ENCODE peak calls at places on chromosomes 13 and 19, in ten cellular contexts. F, L, I, U, T, M, A, E, R and P are unnamed samples. For H3K36me3, the result is how much of the 10 kb centered on the place peaks cover.

GRCh38 chr19:28466107-28467045 is 746.6 kb downstream of the UQCRFS1 start:
- DNase-seq in T (no peak), F (peak), R (peak), A (peak), I (no peak), U (peak), L (peak), E (peak), M (peak), P (no peak)

GRCh38 chr13:95480131-95480545 is 72.4 kb upstream of the CLDN10 start:
- DNase-seq in I (no peak), R (no peak), E (no peak), A (peak), L (no peak), U (no peak), F (no peak), T (no peak), M (no peak), P (no peak)

GRCh38 chr19:31418692-31419430 is 69.6 kb upstream of the TSHZ3 start:
- DNase-seq in A (no peak), T (no peak), E (no peak), M (no peak), I (no peak), U (no peak), R (no peak), F (no peak), L (no peak), P (no peak)

GRCh38 chr19:15291089-15291488 is 41.2 kb downstream of the BRD4 start:
- DNase-seq in R (no peak), L (peak), A (no peak), M (no peak), I (no peak), U (no peak), T (no peak), F (no peak), E (peak), P (no peak)

GRCh38 chr13:33191425-33192221 is 93.9 kb downstream of the STARD13 start:
- DNase-seq in A (no peak), E (peak), R (no peak), M (no peak), T (no peak), F (no peak), U (no peak), L (no peak), I (no peak), P (no peak)

GRCh38 chr19:3982701-3983541 is 2.3 kb downstream of the EEF2 start:
- DNase-seq in F (peak), M (no peak), L (no peak), U (no peak), E (peak), R (peak), T (no peak), A (no peak), I (peak), P (no peak)

GRCh38 chr19:50301607-50301971 is 27.6 kb downstream of the KCNC3 start:
- DNase-seq in L (no peak), T (no peak), U (no peak), A (no peak), F (no peak), R (no peak), I (no peak), E (no peak), M (no peak), P (no peak)

GRCh38 chr13:78160793-78161192 is 242.2 kb upstream of the EDNRB start:
- DNase-seq in U (no peak), I (no peak), E (peak), R (peak), A (no peak), F (no peak), M (no peak), L (no peak), T (no peak), P (peak)

GRCh38 chr13:114027046-114027760 is 53.3 kb upstream of the C13orf46 start:
- DNase-seq in E (peak), U (no peak), R (no peak), M (peak), T (no peak), I (no peak), A (no peak), L (no peak), F (no peak), P (no peak)

GRCh38 chr13:107846642-107847041 is 368.7 kb downstream of the LIG4 start:
- DNase-seq in F (no peak), R (no peak), U (no peak), A (no peak), L (no peak), M (no peak), T (no peak), E (no peak), I (no peak), P (no peak)

GRCh38 chr19:53463263-53463662 is 4.3 kb upstream of the ZNF813 start:
- DNase-seq in E (peak), U (peak), T (no peak), L (no peak), M (peak), A (no peak), I (peak), R (no peak), F (no peak), P (no peak)

GRCh38 chr13:32384702-32385101 is 43.2 kb downstream of the N4BP2L1 start:
- DNase-seq in E (no peak), F (no peak), A (no peak), U (no peak), R (no peak), I (peak), L (no peak), M (peak), T (no peak), P (no peak)

GRCh38 chr13:20193924-20194631 is 1.3 kb upstream of the GJB2 start:
- DNase-seq in M (no peak), E (no peak), F (no peak), A (no peak), U (no peak), R (no peak), T (no peak), I (no peak), L (no peak), P (no peak)

GRCh38 chr19:55632463-55632834 is 8.1 kb upstream of the ZNF784 start:
- DNase-seq in R (peak), L (peak), I (peak), M (peak), U (peak), E (peak), T (peak), A (peak), F (peak), P (peak)

GRCh38 chr13:80979035-80979641 is 638.2 kb upstream of the SPRY2 start:
- DNase-seq in L (peak), A (peak), I (no peak), E (peak), F (peak), R (peak), M (peak), T (no peak), U (peak), P (peak)

GRCh38 chr19:35410487-35410886 is 37.6 kb upstream of the FFAR2 start:
- DNase-seq in I (no peak), U (no peak), T (no peak), A (no peak), L (no peak), R (no peak), E (no peak), M (no peak), F (no peak), P (no peak)

GRCh38 chr13:18992791-18993190 is 188.8 kb downstream of the TUBA3C start:
- DNase-seq in R (no peak), A (no peak), E (no peak), I (no peak), U (no peak), M (no peak), T (no peak), F (no peak), L (no peak), P (no peak)

GRCh38 chr19:12723643-12724426 is at the start of gene TNPO2:
- DNase-seq in M (peak), L (peak), F (peak), E (peak), T (no peak), I (no peak), U (peak), R (peak), A (peak), P (peak)

GRCh38 chr13:44653261-44653660 is 77.1 kb upstream of the TSC22D1 start:
- DNase-seq in L (no peak), I (no peak), U (no peak), A (no peak), F (no peak), R (no peak), T (no peak), E (peak), M (no peak), P (no peak)

GRCh38 chr19:3057275-3057714 is 5.0 kb downstream of the TLE5 start:
- DNase-seq in E (peak), M (no peak), R (peak), F (peak), T (peak), A (peak), L (no peak), I (peak), U (peak), P (no peak)

GRCh38 chr13:52010890-52011689 is at the start of gene ATP7B:
- DNase-seq in L (no peak), U (peak), A (peak), M (peak), I (no peak), E (peak), T (peak), F (peak), R (no peak), P (no peak)

GRCh38 chr13:25901460-25902376 is 150.1 kb downstream of the SHISA2 start:
- DNase-seq in L (peak), R (peak), F (peak), U (no peak), I (no peak), T (no peak), M (peak), E (peak), A (no peak), P (peak)

DNA sequence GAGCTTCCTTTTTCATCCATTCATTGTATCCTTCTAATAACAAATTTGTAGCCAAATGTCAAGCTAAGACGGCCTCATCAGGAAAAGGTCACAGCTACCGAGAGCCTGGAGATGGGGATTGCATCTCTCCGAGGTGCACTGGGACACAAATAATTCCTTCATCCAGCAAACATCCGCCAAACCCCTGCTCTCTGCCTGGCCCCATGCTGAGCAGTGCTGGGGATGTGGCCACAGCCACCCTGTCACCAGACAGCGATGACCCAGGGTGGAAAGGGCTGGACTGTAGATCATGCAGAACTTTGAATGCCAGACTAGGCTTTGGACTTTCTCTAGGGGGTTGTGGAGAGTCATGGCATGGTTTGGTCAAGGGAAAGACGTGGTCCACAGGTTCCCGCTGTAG is 1.9 kb downstream of the TOMM40 start:
- DNase-seq in T (no peak), I (no peak), M (no peak), F (no peak), L (no peak), A (no peak), R (no peak), U (no peak), E (no peak), P (no peak)
- H3K36me3 ChIP-seq in T (half or more), I (under half), M (half or more), F (under half), L (under half), A (half or more), R (under half), U (under half), E (under half), P (under half)

GRCh38 chr19:58546131-58546530 is 2.3 kb downstream of the TRIM28 start:
- DNase-seq in L (no peak), T (no peak), I (no peak), U (no peak), M (no peak), A (no peak), E (no peak), R (no peak), F (no peak), P (no peak)

GRCh38 chr19:58543826-58544590 is at the start of gene TRIM28:
- DNase-seq in R (peak), E (peak), I (peak), F (peak), M (peak), U (peak), T (peak), A (peak), L (peak), P (peak)

GRCh38 chr19:58545286-58546068 is 1.6 kb downstream of the TRIM28 start:
- DNase-seq in U (no peak), L (no peak), I (no peak), A (no peak), T (no peak), R (no peak), E (no peak), F (no peak), M (peak), P (no peak)

GRCh38 chr19:58547323-58548312 is 3.8 kb downstream of the TRIM28 start:
- DNase-seq in F (no peak), E (no peak), T (no peak), A (no peak), L (no peak), R (no peak), I (no peak), M (no peak), U (no peak), P (no peak)

DNA sequence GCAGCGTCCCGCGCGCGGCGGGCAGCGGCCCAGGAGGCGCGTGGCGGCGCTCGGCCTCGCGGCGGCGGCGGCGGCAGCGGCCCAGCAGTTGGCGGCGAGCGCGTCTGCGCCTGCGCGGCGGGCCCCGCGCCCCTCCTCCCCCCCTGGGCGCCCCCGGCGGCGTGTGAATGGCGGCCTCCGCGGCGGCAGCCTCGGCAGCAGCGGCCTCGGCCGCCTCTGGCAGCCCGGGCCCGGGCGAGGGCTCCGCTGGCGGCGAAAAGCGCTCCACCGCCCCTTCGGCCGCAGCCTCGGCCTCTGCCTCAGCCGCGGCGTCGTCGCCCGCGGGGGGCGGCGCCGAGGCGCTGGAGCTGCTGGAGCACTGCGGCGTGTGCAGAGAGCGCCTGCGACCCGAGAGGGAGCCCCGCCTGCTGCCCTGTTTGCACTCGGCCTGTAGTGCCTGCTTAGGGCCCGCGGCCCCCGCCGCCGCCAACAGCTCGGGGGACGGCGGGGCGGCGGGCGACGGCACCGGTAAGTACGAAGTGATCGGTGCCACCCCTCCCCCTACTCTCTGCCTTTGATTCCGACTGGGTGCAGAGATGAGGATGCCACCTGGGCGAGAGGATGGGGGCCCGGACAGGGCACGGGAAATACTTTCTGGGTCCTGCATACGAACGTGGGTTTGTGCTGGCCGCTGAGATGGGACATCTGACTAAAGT is 874 bp downstream of the TRIM28 start:
- DNase-seq in F (peak), A (no peak), R (peak), L (no peak), E (peak), T (no peak), U (peak), M (peak), I (no peak), P (no peak)
- H3K36me3 ChIP-seq in F (under half), A (under half), R (under half), L (under half), E (under half), T (under half), U (under half), M (half or more), I (under half), P (under half)

GRCh38 chr19:1141944-1142343 is 32.1 kb downstream of the SBNO2 start:
- DNase-seq in U (no peak), M (no peak), F (no peak), L (no peak), T (no peak), E (no peak), I (no peak), R (no peak), A (no peak), P (no peak)

GRCh38 chr19:1144741-1145140 is 29.3 kb downstream of the SBNO2 start:
- DNase-seq in I (no peak), E (no peak), M (no peak), T (no peak), L (no peak), A (no peak), R (no peak), F (no peak), U (no peak), P (no peak)

GRCh38 chr19:1146418-1146711 is 27.7 kb downstream of the SBNO2 start:
- DNase-seq in U (no peak), L (no peak), F (no peak), T (no peak), R (no peak), M (no peak), E (no peak), I (no peak), A (no peak), P (no peak)

GRCh38 chr19:1145635-1146417 is 28.2 kb downstream of the SBNO2 start:
- DNase-seq in F (no peak), U (no peak), L (no peak), A (no peak), T (no peak), R (no peak), M (no peak), I (no peak), E (no peak), P (no peak)

GRCh38 chr19:1143828-1144399 is 30.2 kb downstream of the SBNO2 start:
- DNase-seq in R (no peak), I (no peak), E (no peak), T (no peak), A (no peak), F (no peak), L (no peak), U (no peak), M (no peak), P (no peak)
- H3K36me3 ChIP-seq in R (under half), I (under half), E (under half), T (under half), A (half or more), F (under half), L (under half), U (under half), M (under half), P (under half)

GRCh38 chr13:91349992-91350911 is 2.8 kb downstream of the MIR17HG start:
- DNase-seq in L (no peak), A (no peak), I (no peak), T (no peak), R (no peak), U (no peak), E (no peak), M (peak), F (no peak), P (no peak)
- H3K36me3 ChIP-seq in L (under half), A (under half), I (under half), T (under half), R (half or more), U (under half), E (under half), M (half or more), F (under half), P (under half)

DNA sequence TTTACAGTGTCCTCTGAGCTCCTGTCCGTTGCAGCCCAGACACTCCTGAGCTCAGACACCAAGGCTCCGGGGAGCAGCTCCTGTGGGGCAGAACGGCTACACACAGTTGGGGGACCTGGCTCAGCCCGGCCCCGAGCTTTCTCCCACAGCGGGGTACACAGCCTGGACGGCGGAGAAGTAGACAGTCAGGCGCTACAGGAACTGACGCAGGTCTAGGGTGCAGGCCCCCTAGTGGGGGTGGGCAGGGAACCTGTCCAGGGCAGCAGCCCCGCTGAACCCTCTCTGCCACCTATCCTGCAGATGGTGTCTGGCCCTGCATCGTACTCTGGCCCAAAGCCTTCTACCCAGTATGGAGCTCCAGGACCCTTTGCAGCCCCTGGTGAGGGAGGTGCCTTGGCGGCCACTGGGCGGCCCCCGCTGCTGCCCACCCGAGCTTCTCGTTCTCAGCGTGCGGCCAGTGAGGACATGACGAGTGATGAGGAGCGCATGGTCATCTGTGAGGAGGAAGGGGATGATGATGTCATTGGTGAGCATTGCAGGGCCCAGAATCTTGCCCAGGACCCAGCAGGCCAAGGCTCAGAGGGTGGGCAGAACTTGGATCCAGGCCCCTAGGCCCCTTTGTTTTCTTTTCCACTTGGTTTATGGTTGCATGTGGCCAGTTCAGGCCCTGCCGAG is 12.9 kb upstream of the PRR19 start:
- DNase-seq in M (no peak), A (no peak), U (no peak), E (no peak), T (no peak), F (no peak), L (no peak), I (no peak), R (no peak), P (no peak)
- H3K36me3 ChIP-seq in M (half or more), A (half or more), U (under half), E (half or more), T (half or more), F (under half), L (half or more), I (under half), R (under half), P (under half)

GRCh38 chr19:10829967-10830366 is 6.0 kb downstream of the TMED1 start:
- DNase-seq in A (no peak), R (no peak), F (no peak), L (no peak), T (no peak), M (no peak), E (no peak), U (no peak), I (no peak), P (no peak)
- H3K36me3 ChIP-seq in A (half or more), R (under half), F (under half), L (half or more), T (half or more), M (half or more), E (under half), U (under half), I (under half), P (under half)

DNA sequence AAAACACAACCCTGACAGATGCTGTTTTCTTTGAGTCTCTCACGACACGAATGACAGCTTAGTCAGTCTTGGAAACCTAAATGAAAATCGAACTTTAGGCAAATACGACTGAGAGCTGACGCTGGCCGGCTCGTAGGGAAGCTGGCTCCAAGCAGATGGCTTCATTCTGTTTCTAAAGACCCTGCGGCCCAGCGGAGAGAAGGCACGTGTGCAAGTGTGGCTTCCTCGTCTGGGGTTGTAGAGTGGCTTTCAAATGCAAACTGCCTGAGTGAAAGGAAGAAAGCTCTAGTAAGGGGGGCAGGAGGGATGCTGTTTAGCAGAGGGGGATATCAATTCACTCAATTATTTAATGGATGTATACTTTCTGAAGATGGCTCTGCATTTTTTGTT is 26.1 kb upstream of the TIMM44 start:
- DNase-seq in I (no peak), A (no peak), T (no peak), M (no peak), L (no peak), U (no peak), F (no peak), R (no peak), E (no peak), P (no peak)
- H3K36me3 ChIP-seq in I (under half), A (half or more), T (under half), M (half or more), L (under half), U (under half), F (under half), R (under half), E (under half), P (under half)

GRCh38 chr13:41025518-41025917 is 6.4 kb upstream of the ELF1 start:
- DNase-seq in R (no peak), F (no peak), A (no peak), I (no peak), L (no peak), T (no peak), E (no peak), M (no peak), U (no peak), P (no peak)
- H3K36me3 ChIP-seq in R (under half), F (under half), A (under half), I (under half), L (under half), T (under half), E (under half), M (under half), U (under half), P (under half)